ENCODE peak calls at places on chromosomes 16 and 17, in five cellular contexts. I is cardiac muscle cell, G is skeletal muscle cell, F is H54, Z is left ventricle myocardium inferior. D is an unnamed sample.

GRCh38 chr16:80029706-80030481 is 429.4 kb upstream of the MAF start:
- DNase-seq in F (no peak), I (no peak), Z (no peak), G (no peak), D (no peak)

GRCh38 chr17:72472116-72472515 is 351.3 kb downstream of the SOX9 start:
- DNase-seq in F (no peak), Z (no peak), I (no peak), G (no peak), D (no peak)

GRCh38 chr16:85137323-85138072 is 25.2 kb upstream of the CIBAR2 start:
- DNase-seq in I (peak), F (peak), G (peak), Z (peak), D (peak)

GRCh38 chr16:5905935-5906334 is 808.3 kb upstream of the EEF2KMT start:
- DNase-seq in I (no peak), Z (no peak), G (no peak), F (no peak), D (no peak)

GRCh38 chr17:65530985-65531507 is 30.4 kb downstream of the AXIN2 start:
- DNase-seq in Z (no peak), F (no peak), G (no peak), I (peak), D (no peak)

GRCh38 chr17:752620-753219 is 656 bp upstream of the GEMIN4 start:
- DNase-seq in F (no peak), Z (peak), I (no peak), G (no peak), D (peak)

GRCh38 chr16:49474741-49475140 is 101.1 kb downstream of the C16orf78 start:
- DNase-seq in Z (no peak), G (no peak), F (no peak), I (no peak), D (no peak)

GRCh38 chr17:74116087-74116717 is 87.3 kb upstream of the RPL38 start:
- DNase-seq in G (no peak), Z (no peak), I (no peak), F (peak), D (no peak)

GRCh38 chr17:59695943-59696681 is 11.1 kb downstream of the PTRH2 start:
- DNase-seq in I (no peak), Z (no peak), G (no peak), F (no peak), D (no peak)

GRCh38 chr17:48600244-48601098 is 4.3 kb downstream of the HOXB6 start:
- DNase-seq in G (no peak), I (no peak), F (no peak), Z (no peak), D (no peak)

GRCh38 chr17:81931189-81931556 is 3.6 kb upstream of the MAFG start:
- DNase-seq in G (no peak), F (no peak), I (no peak), Z (no peak), D (no peak)

GRCh38 chr17:80904036-80904435 is 87.6 kb upstream of the CHMP6 start:
- DNase-seq in Z (no peak), I (no peak), G (no peak), F (no peak), D (no peak)

GRCh38 chr17:38875477-38876080 is 5.7 kb downstream of the LASP1 start:
- DNase-seq in F (no peak), Z (no peak), I (no peak), G (no peak), D (no peak)

GRCh38 chr17:49521521-49522185 is 26.6 kb downstream of the NGFR start:
- DNase-seq in I (no peak), F (no peak), Z (no peak), G (no peak), D (no peak)

GRCh38 chr17:47843391-47843730 is 2.3 kb upstream of the SCRN2 start:
- DNase-seq in Z (no peak), I (no peak), G (no peak), F (no peak), D (no peak)

GRCh38 chr16:10752843-10753523 is 9.3 kb downstream of the NUBP1 start:
- DNase-seq in Z (peak), F (no peak), G (no peak), I (no peak), D (no peak)

GRCh38 chr16:88798772-88799455 is 4.7 kb upstream of the CDT1 start:
- DNase-seq in G (no peak), F (no peak), Z (no peak), I (no peak), D (no peak)

GRCh38 chr17:50201226-50201854 is at the start of gene COL1A1:
- DNase-seq in I (peak), G (no peak), F (no peak), Z (peak), D (no peak)

GRCh38 chr16:27892879-27893278 is 170.6 kb downstream of the GSG1L start:
- DNase-seq in Z (no peak), G (no peak), I (no peak), F (no peak), D (no peak)

GRCh38 chr17:6457688-6458190 is 13.5 kb downstream of the PIMREG start:
- DNase-seq in F (no peak), G (no peak), Z (no peak), I (no peak), D (no peak)

GRCh38 chr17:70084476-70084875 is 9.5 kb downstream of the KCNJ16 start:
- DNase-seq in I (peak), Z (no peak), G (no peak), F (peak), D (no peak)

GRCh38 chr17:64706224-64707076 is 44.3 kb upstream of the SMURF2 start:
- DNase-seq in G (no peak), Z (no peak), I (no peak), F (peak), D (no peak)

GRCh38 chr17:60224064-60224463 is 74.3 kb downstream of the CA4 start:
- DNase-seq in Z (no peak), I (no peak), F (no peak), G (no peak), D (no peak)

GRCh38 chr17:56593073-56593740 is at the start of gene NOG:
- DNase-seq in I (peak), Z (peak), F (peak), G (no peak), D (peak)

GRCh38 chr17:65604070-65604469 is 42.6 kb upstream of the AXIN2 start:
- DNase-seq in Z (no peak), I (no peak), G (no peak), F (no peak), D (no peak)

GRCh38 chr16:71626858-71627213 is 852 bp downstream of the MARVELD3 start:
- DNase-seq in Z (no peak), I (no peak), F (no peak), G (no peak), D (no peak)

GRCh38 chr16:83744521-83744981 is 63.2 kb upstream of the HSBP1 start:
- DNase-seq in I (no peak), G (no peak), Z (peak), F (peak), D (peak)

GRCh38 chr17:78736526-78737079 is 45.5 kb downstream of the CYTH1 start:
- DNase-seq in F (no peak), I (peak), Z (peak), G (no peak), D (no peak)

GRCh38 chr17:44374306-44375195 is 10.9 kb upstream of the FAM171A2 start:
- DNase-seq in Z (no peak), G (no peak), F (no peak), I (no peak), D (no peak)

GRCh38 chr17:10513284-10514067 is 4.9 kb downstream of the MYH1 start:
- DNase-seq in Z (no peak), F (no peak), I (no peak), G (peak), D (no peak)

GRCh38 chr16:24774510-24774909 is 45.1 kb downstream of the TNRC6A start:
- DNase-seq in F (no peak), I (no peak), Z (no peak), G (no peak), D (no peak)

GRCh38 chr17:62824290-62825135 is 16.4 kb upstream of the MARCHF10 start:
- DNase-seq in F (peak), G (peak), I (no peak), Z (no peak), D (no peak)

GRCh38 chr16:14284930-14285541 is 213.9 kb downstream of the MRTFB start:
- DNase-seq in G (peak), Z (peak), I (peak), F (peak), D (no peak)

GRCh38 chr17:81309140-81309858 is 14.2 kb upstream of the SLC38A10 start:
- DNase-seq in Z (peak), G (no peak), I (peak), F (peak), D (peak)

GRCh38 chr17:68972119-68972704 is 17.0 kb upstream of the ABCA8 start:
- DNase-seq in G (no peak), I (peak), Z (no peak), F (peak), D (no peak)

GRCh38 chr17:82751171-82751570 is 694 bp upstream of the TBCD start:
- DNase-seq in G (no peak), Z (peak), F (no peak), I (no peak), D (no peak)

GRCh38 chr17:71201639-71202038 is 919.2 kb upstream of the SOX9 start:
- DNase-seq in G (no peak), I (no peak), F (no peak), Z (no peak), D (no peak)

GRCh38 chr16:75262800-75263127 is 11.3 kb upstream of the BCAR1 start:
- DNase-seq in F (no peak), Z (no peak), I (no peak), G (no peak), D (no peak)

GRCh38 chr16:31016018-31016417 is 5.6 kb upstream of the STX1B start:
- DNase-seq in F (no peak), G (no peak), Z (no peak), I (no peak), D (no peak)

D was measured in left lobe of liver.